ENCODE peak calls at places on chromosome 15, in six cellular contexts. Y is ovary, L is mucosa of descending colon, Q is left ventricle myocardium inferior, X is hepatocyte, J is upper lobe of right lung. S is an unnamed sample.
A peak's percentile ranks its signal among the peaks of the same experiment; 100 is the strongest.

GRCh38 chr15:29788433-29789034 is 33.7 kb downstream of the TJP1 start:
- DNase-seq in L (no peak), J (no peak), X (no peak), Q (no peak), Y (no peak), S (no peak)

GRCh38 chr15:99371180-99372103 is 120.2 kb downstream of the LRRC28 start:
- DNase-seq in Q (no peak), Y (no peak), X (no peak), L (no peak), J (no peak), S (no peak)

GRCh38 chr15:84112025-84112424 is 123.5 kb upstream of the GOLGA6L4 start:
- DNase-seq in Y (no peak), J (no peak), Q (no peak), X (peak; percentile 32), L (no peak), S (no peak)

GRCh38 chr15:92714457-92715401 is 59.2 kb upstream of the FAM174B start:
- DNase-seq in L (peak; percentile 61), J (peak; percentile 80), X (peak; percentile 89), Q (peak; percentile 69), Y (peak; percentile 87), S (peak; percentile 77)

GRCh38 chr15:40081691-40082194 is 26.9 kb downstream of the BMF start:
- DNase-seq in Y (peak; percentile 76), X (peak; percentile 89), L (peak; percentile 70), J (no peak), Q (peak; percentile 78), S (peak; percentile 84)

GRCh38 chr15:39580630-39581500 is at the start of gene THBS1:
- DNase-seq in Q (peak; percentile 87), X (peak; percentile 94), J (peak; percentile 94), L (peak; percentile 89), Y (peak; percentile 94), S (peak; percentile 95)

GRCh38 chr15:22887157-22887951 is 48.9 kb downstream of the NIPA2 start:
- DNase-seq in X (peak; percentile 51), L (no peak), Q (no peak), Y (no peak), J (no peak), S (peak; percentile 65)

GRCh38 chr15:51163843-51164242 is 69.1 kb upstream of the TNFAIP8L3 start:
- DNase-seq in J (no peak), X (no peak), L (no peak), Y (no peak), Q (no peak), S (no peak)

GRCh38 chr15:62087671-62088360 is 21.0 kb downstream of the C2CD4A start:
- DNase-seq in X (peak; percentile 25), Y (no peak), Q (no peak), J (no peak), L (no peak), S (no peak)

GRCh38 chr15:31332020-31332680 is 5.5 kb downstream of the KLF13 start:
- DNase-seq in Q (no peak), J (peak; percentile 66), X (no peak), Y (no peak), L (no peak), S (no peak)
- H3K4me1 ChIP-seq in Q (peaks cover 92% of the 10 kb centered on the region), J (peaks cover 73% of the 10 kb centered on the region), X (peaks cover 16% of the 10 kb centered on the region), Y (peaks cover 28% of the 10 kb centered on the region), L (peaks cover 58% of the 10 kb centered on the region), S (no peaks in the 10 kb centered on the region)

GRCh38 chr15:73270366-73271097 is 98.2 kb downstream of the HCN4 start:
- DNase-seq in Y (no peak), Q (no peak), X (no peak), L (no peak), J (no peak), S (no peak)
- H3K4me3 ChIP-seq in Y (no peak overlapping the region), Q (no peak overlapping the region), X (no peak overlapping the region), L (no peak overlapping the region), J (no peak overlapping the region), S (no peak overlapping the region)

GRCh38 chr15:78415284-78415683 is 22.7 kb upstream of the IREB2 start:
- DNase-seq in L (no peak), Q (no peak), J (no peak), X (peak; percentile 57), Y (no peak), S (no peak)
- TF ChIP-seq CTCF in L (no peak), Q (peak; percentile 35), J (peak; percentile 16), X (peak; percentile 57), Y (no peak), S (no peak)

GRCh38 chr15:63597033-63597790 is at the start of gene FBXL22:
- DNase-seq in J (peak; percentile 74), X (peak; percentile 26), L (peak; percentile 75), Q (peak; percentile 52), Y (no peak), S (no peak)

GRCh38 chr15:63600001-63600645 is 2.9 kb downstream of the FBXL22 start:
- DNase-seq in J (no peak), Y (no peak), Q (no peak), X (peak; percentile 22), L (peak; percentile 73), S (no peak)

GRCh38 chr15:63597821-63598220 is 634 bp downstream of the FBXL22 start:
- DNase-seq in J (no peak), Q (no peak), Y (peak; percentile 61), X (no peak), L (no peak), S (no peak)

GRCh38 chr15:63599401-63600000 is 2.3 kb downstream of the FBXL22 start:
- DNase-seq in J (peak; percentile 89), Y (peak; percentile 67), X (peak; percentile 46), L (peak; percentile 83), Q (peak; percentile 64), S (no peak)

GRCh38 chr15:63598467-63599400 is 1.5 kb downstream of the FBXL22 start:
- DNase-seq in L (no peak), Q (no peak), J (no peak), Y (no peak), X (peak; percentile 58), S (no peak)
- H3K4me1 ChIP-seq in L (peaks cover 37% of the 10 kb centered on the region), Q (peaks cover 95% of the 10 kb centered on the region), J (peaks cover 33% of the 10 kb centered on the region), Y (peaks cover 29% of the 10 kb centered on the region), X (peaks cover 41% of the 10 kb centered on the region), S (peaks cover 66% of the 10 kb centered on the region)

S was measured in right atrium auricular region.